ENCODE peak calls at places on chromosomes 7 and 10, in five cellular contexts. L is nucleus accumbens; R is foreskin fibroblast; Y is AG04450; W is stimulated activated CD8-positive, alpha-beta memory T cell treated with anti-CD3 and anti-CD28 coated beads, Interleukin-4, amount 100 ng/mL, for 1 hour. C is an unnamed sample.

GRCh38 chr10:131161087-131161486 is 150.4 kb downstream of the TCERG1L start:
- DNase-seq in L (no peak), R (no peak), Y (no peak), W (no peak), C (no peak)

GRCh38 chr10:116490028-116490662 is 55.6 kb upstream of the PNLIP start:
- DNase-seq in L (no peak), R (peak; percentile 0), Y (no peak), W (no peak), C (no peak)

GRCh38 chr10:14162626-14163344 is 167.9 kb downstream of the FRMD4A start:
- DNase-seq in L (no peak), R (no peak), Y (no peak), W (no peak), C (no peak)

GRCh38 chr7:98420966-98421612 is 20.2 kb upstream of the BAIAP2L1 start:
- DNase-seq in L (no peak), R (no peak), Y (no peak), W (no peak), C (no peak)

GRCh38 chr10:1552881-1553595 is 184.3 kb downstream of the ADARB2 start:
- DNase-seq in L (no peak), R (no peak), Y (no peak), W (no peak), C (no peak)

GRCh38 chr10:63799511-63799910 is 278.3 kb downstream of the REEP3 start:
- DNase-seq in L (no peak), R (no peak), Y (no peak), W (no peak), C (no peak)

GRCh38 chr7:151119055-151119415 is 32.8 kb downstream of the AGAP3 start:
- DNase-seq in L (no peak), R (no peak), Y (no peak), W (no peak), C (no peak)

GRCh38 chr10:17950726-17951125 is 992 bp upstream of the SLC39A12 start:
- DNase-seq in L (no peak), R (no peak), Y (no peak), W (no peak), C (no peak)

GRCh38 chr7:7772385-7772784 is 54.0 kb upstream of the RPA3 start:
- DNase-seq in L (no peak), R (no peak), Y (no peak), W (no peak), C (no peak)

GRCh38 chr10:86254526-86255174 is 111.9 kb downstream of the GRID1 start:
- DNase-seq in L (peak; percentile 40), R (no peak), Y (no peak), W (no peak), C (no peak)

GRCh38 chr7:55254242-55254595 is 110.9 kb upstream of the LANCL2 start:
- DNase-seq in L (no peak), R (no peak), Y (no peak), W (no peak), C (no peak)

GRCh38 chr7:151060416-151061234 is 1.2 kb downstream of the SLC4A2 start:
- DNase-seq in L (no peak), R (peak; percentile 27), Y (no peak), W (no peak), C (no peak)

GRCh38 chr10:14742815-14743214 is 31.9 kb downstream of the FAM107B start:
- DNase-seq in L (no peak), R (no peak), Y (no peak), W (no peak), C (no peak)

GRCh38 chr7:102185796-102186195 is 100.9 kb upstream of the SH2B2 start:
- DNase-seq in L (no peak), R (no peak), Y (no peak), W (no peak), C (no peak)

GRCh38 chr10:87092356-87092860 is 2.2 kb downstream of the GLUD1 start:
- DNase-seq in L (no peak), R (no peak), Y (no peak), W (no peak), C (peak; percentile 54)

GRCh38 chr7:158401295-158401694 is 186.3 kb downstream of the PTPRN2 start:
- DNase-seq in L (no peak), R (no peak), Y (no peak), W (no peak), C (no peak)

GRCh38 chr10:114869500-114869899 is 47.9 kb downstream of the FHIP2A start:
- DNase-seq in L (no peak), R (peak; percentile 57), Y (no peak), W (no peak), C (peak; percentile 89)

GRCh38 chr10:451021-451471 is 238.4 kb downstream of the DIP2C start:
- DNase-seq in L (no peak), R (no peak), Y (no peak), W (peak; percentile 7), C (peak; percentile 15)

GRCh38 chr7:24812313-24812945 is 55.2 kb upstream of the GSDME start:
- DNase-seq in L (no peak), R (no peak), Y (no peak), W (no peak), C (no peak)

GRCh38 chr10:79059859-79060379 is 8.8 kb upstream of the ZMIZ1 start:
- DNase-seq in L (peak; percentile 70), R (no peak), Y (no peak), W (no peak), C (no peak)

C was measured in stromal cell of bone marrow.